ENCODE peak calls at places on chromosomes 13 and 19, in seven cellular contexts. G, V, Z, L, O, U and X are unnamed samples.

GRCh38 chr19:5030822-5031221 is 61.9 kb downstream of the KDM4B start:
- DNase-seq in O (no peak), G (no peak), L (no peak), Z (no peak), U (no peak), V (no peak), X (no peak)

GRCh38 chr13:34867590-34867989 is 74.5 kb upstream of the NBEA start:
- DNase-seq in G (peak; percentile 18), U (no peak), Z (peak; percentile 9), V (no peak), O (no peak), L (no peak), X (peak; percentile 20)

GRCh38 chr13:107466326-107466725 is 749.0 kb downstream of the LIG4 start:
- DNase-seq in L (no peak), G (no peak), V (no peak), O (no peak), Z (peak; percentile 33), U (no peak), X (peak; percentile 43)

GRCh38 chr19:48835734-48836088 is 580 bp downstream of the HSD17B14 start:
- DNase-seq in V (peak; percentile 93), Z (peak; percentile 86), G (peak; percentile 72), O (peak; percentile 95), L (peak; percentile 92), U (peak; percentile 96), X (peak; percentile 75)

GRCh38 chr13:70125693-70126092 is 17.4 kb upstream of the KLHL1 start:
- DNase-seq in V (no peak), L (no peak), O (no peak), G (no peak), Z (no peak), U (no peak), X (no peak)

GRCh38 chr13:59776924-59777690 is 386.6 kb downstream of the DIAPH3 start:
- DNase-seq in U (no peak), O (no peak), Z (peak; percentile 88), L (no peak), V (no peak), G (peak; percentile 80), X (peak; percentile 92)

GRCh38 chr13:36872621-36873020 is 47.4 kb downstream of the SMAD9 start:
- DNase-seq in Z (no peak), U (peak; percentile 26), L (no peak), V (no peak), O (no peak), G (no peak), X (no peak)

GRCh38 chr19:45478454-45479238 is 10.8 kb downstream of the FOSB start:
- DNase-seq in U (peak; percentile 89), O (peak; percentile 86), Z (peak; percentile 96), G (peak; percentile 88), V (peak; percentile 86), L (peak; percentile 81), X (peak; percentile 76)

GRCh38 chr13:75010941-75011340 is 471.0 kb downstream of the TBC1D4 start:
- DNase-seq in U (no peak), Z (no peak), G (no peak), V (no peak), L (no peak), O (no peak), X (no peak)

GRCh38 chr19:50252111-50252886 is 48.9 kb downstream of the MYH14 start:
- DNase-seq in O (no peak), L (no peak), V (no peak), Z (peak; percentile 32), U (peak; percentile 26), G (peak; percentile 4), X (no peak)

GRCh38 chr13:31543190-31543589 is 196.1 kb upstream of the RXFP2 start:
- DNase-seq in U (no peak), L (no peak), Z (no peak), O (no peak), G (no peak), V (no peak), X (no peak)

GRCh38 chr19:10086904-10087256 is 763 bp downstream of the SHFL start:
- DNase-seq in O (no peak), Z (no peak), L (no peak), V (no peak), G (no peak), U (no peak), X (no peak)

GRCh38 chr13:29840585-29840984 is 9.8 kb downstream of the UBL3 start:
- DNase-seq in L (no peak), G (no peak), O (no peak), Z (no peak), V (no peak), U (no peak), X (no peak)

GRCh38 chr19:30163663-30164062 is 208.5 kb upstream of the ZNF536 start:
- DNase-seq in G (no peak), L (peak; percentile 26), O (no peak), Z (no peak), V (peak; percentile 37), U (no peak), X (no peak)

GRCh38 chr19:1369214-1369805 is 14.4 kb upstream of the NDUFS7 start:
- DNase-seq in L (no peak), V (no peak), U (no peak), Z (no peak), G (no peak), O (no peak), X (no peak)

GRCh38 chr13:113455384-113455783 is 2.1 kb upstream of the ADPRHL1 start:
- DNase-seq in V (no peak), O (no peak), U (no peak), L (no peak), Z (no peak), G (no peak), X (no peak)

GRCh38 chr13:110256126-110256905 is 50.6 kb downstream of the COL4A1 start:
- DNase-seq in O (no peak), Z (no peak), U (no peak), V (no peak), G (no peak), L (no peak), X (no peak)

GRCh38 chr13:110254751-110255553 is 52.0 kb downstream of the COL4A1 start:
- DNase-seq in O (no peak), V (no peak), Z (no peak), U (no peak), L (no peak), G (no peak), X (no peak)

GRCh38 chr13:110257408-110257807 is 49.5 kb downstream of the COL4A1 start:
- DNase-seq in L (no peak), V (no peak), U (no peak), O (no peak), G (no peak), Z (no peak), X (no peak)

GRCh38 chr13:110251227-110251791 is 55.6 kb downstream of the COL4A1 start:
- DNase-seq in U (no peak), L (no peak), O (no peak), Z (no peak), G (no peak), V (no peak), X (no peak)

GRCh38 chr13:110254151-110254679 is 52.7 kb downstream of the COL4A1 start:
- DNase-seq in V (peak; percentile 3), U (no peak), G (no peak), L (no peak), O (no peak), Z (no peak), X (no peak)
- TF ChIP-seq CTCF in V (no peak), U (no peak), G (no peak), L (no peak), O (no peak), Z (no peak), X (no peak)

DNA sequence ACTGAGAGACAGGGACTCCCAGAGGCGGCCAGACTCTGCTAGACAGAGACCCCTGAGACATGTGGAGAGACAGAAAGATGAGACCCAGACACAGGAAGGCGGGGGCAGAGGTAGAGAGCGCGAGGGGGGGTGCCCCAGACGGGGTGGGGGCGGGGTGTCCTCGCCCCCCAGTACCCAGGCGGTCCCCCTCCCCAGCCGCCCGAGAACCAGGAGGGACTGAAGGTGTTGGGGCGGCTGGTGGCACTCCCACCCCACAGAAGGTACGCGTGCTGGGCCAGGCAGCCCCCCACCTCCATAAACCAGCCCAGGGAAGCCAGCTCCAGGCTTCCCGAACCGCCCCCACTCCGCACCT is 336 bp downstream of the SLC8A2 start:
- DNase-seq in V (no peak), U (no peak), O (no peak), Z (no peak), L (no peak), G (no peak), X (no peak)
- H3K4me3 ChIP-seq in V (no peak overlapping the region), U (peak overlapping the region; percentile 47), O (peak overlapping the region; percentile 45), Z (no peak overlapping the region), L (peak overlapping the region; percentile 36), G (no peak overlapping the region), X (no peak overlapping the region)

GRCh38 chr13:44439615-44440014 is 66.0 kb downstream of the SERP2 start:
- DNase-seq in U (no peak), O (no peak), V (no peak), Z (no peak), G (no peak), L (no peak), X (no peak)
- TF ChIP-seq CTCF in U (no peak), O (no peak), V (no peak), Z (no peak), G (no peak), L (no peak), X (no peak)

DNA sequence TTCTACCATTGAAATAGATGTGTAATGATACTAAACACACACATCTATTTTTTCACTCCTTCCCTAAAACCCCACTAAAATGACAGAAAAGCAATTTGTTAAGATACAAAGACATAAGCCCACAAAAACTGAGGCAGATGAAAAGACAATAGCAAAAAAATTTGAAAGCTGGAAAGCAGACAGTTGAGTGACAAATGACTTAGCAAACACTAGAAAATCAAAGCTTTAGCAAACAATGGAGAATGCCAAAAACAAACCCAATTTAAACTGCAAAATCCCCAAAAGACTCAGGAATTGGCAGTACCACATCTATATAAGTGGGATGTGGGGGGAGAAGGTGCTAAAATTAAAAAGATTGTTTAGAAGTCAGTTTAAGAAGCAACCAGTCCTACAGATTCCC is 9.5 kb downstream of the TSC22D1 start:
- DNase-seq in L (no peak), Z (no peak), O (no peak), G (no peak), V (no peak), U (no peak), X (no peak)
- H3K4me3 ChIP-seq in L (no peak overlapping the region), Z (no peak overlapping the region), O (no peak overlapping the region), G (no peak overlapping the region), V (no peak overlapping the region), U (no peak overlapping the region), X (no peak overlapping the region)

DNA sequence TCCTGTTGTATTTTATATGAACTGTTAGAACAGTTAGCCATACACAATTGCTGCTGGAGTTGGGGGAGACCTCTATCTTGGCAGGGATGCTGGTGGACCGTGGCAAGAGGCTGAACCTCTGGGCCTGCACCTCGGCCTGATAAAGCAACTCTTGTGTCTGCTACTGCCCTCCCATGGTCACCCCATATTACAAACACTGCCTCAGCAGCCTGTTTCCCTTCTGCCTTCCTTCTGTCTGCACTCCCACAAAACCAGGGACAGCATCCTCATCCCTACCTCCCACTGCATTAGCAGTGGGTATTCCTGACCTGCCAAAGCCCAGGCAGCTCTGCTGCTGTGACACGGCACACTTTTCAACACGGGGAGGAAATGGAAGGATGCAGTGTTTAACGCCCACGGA is 456.4 kb downstream of the FGF14 start:
- DNase-seq in G (no peak), U (no peak), L (no peak), Z (no peak), V (no peak), O (no peak), X (no peak)
- TF ChIP-seq CTCF in G (no peak), U (no peak), L (no peak), Z (no peak), V (no peak), O (no peak), X (no peak)